ENCODE peak calls at places on chromosomes 1 and 21, in eight cellular contexts. X is progenitor cell of endocrine pancreas, B is lower leg skin, G is heart left ventricle, L is neural progenitor cell, A is cardiac muscle cell, M is IMR-90, Y is choroid plexus epithelial cell. H is an unnamed sample.

GRCh38 chr1:39895731-39896480 is 5.8 kb downstream of the MYCL start:
- DNase-seq in G (no peak), L (no peak), Y (no peak), B (peak; percentile 62), X (no peak), A (no peak), M (no peak), H (no peak)

GRCh38 chr1:206050655-206051235 is 2.2 kb upstream of the RHEX start:
- DNase-seq in X (no peak), B (no peak), M (peak; percentile 2), L (no peak), Y (peak; percentile 28), G (no peak), A (no peak), H (no peak)

GRCh38 chr1:38009088-38009840 is 3.3 kb upstream of the UTP11 start:
- DNase-seq in M (peak; percentile 78), L (peak; percentile 39), X (no peak), B (peak; percentile 78), Y (peak; percentile 97), G (no peak), A (peak; percentile 36), H (no peak)

GRCh38 chr1:237303929-237304328 is 261.9 kb downstream of the RYR2 start:
- DNase-seq in L (no peak), G (no peak), X (no peak), M (no peak), A (no peak), B (no peak), Y (no peak), H (no peak)

GRCh38 chr1:27528701-27529637 is 39.0 kb upstream of the WASF2 start:
- DNase-seq in L (peak; percentile 58), Y (peak; percentile 66), A (peak; percentile 59), G (peak; percentile 81), M (peak; percentile 79), X (no peak), B (no peak), H (no peak)

GRCh38 chr1:102045752-102046151 is 49.0 kb upstream of the OLFM3 start:
- DNase-seq in L (no peak), M (no peak), B (no peak), X (no peak), G (no peak), A (peak; percentile 52), Y (no peak), H (no peak)

GRCh38 chr21:26098758-26099157 is 71.8 kb downstream of the APP start:
- DNase-seq in Y (peak; percentile 39), M (peak; percentile 26), L (no peak), X (no peak), A (no peak), G (no peak), B (no peak), H (no peak)

GRCh38 chr1:78651247-78651646 is 1.6 kb downstream of the IFI44 start:
- DNase-seq in M (peak; percentile 13), L (no peak), A (no peak), X (no peak), Y (peak; percentile 51), G (no peak), B (no peak), H (no peak)

GRCh38 chr1:18727956-18728355 is 97.3 kb downstream of the PAX7 start:
- DNase-seq in B (no peak), L (peak; percentile 34), Y (no peak), G (no peak), X (no peak), M (no peak), A (no peak), H (no peak)

GRCh38 chr1:223137402-223138100 is 5.5 kb downstream of the TLR5 start:
- DNase-seq in X (no peak), G (no peak), M (peak; percentile 39), A (no peak), L (no peak), Y (peak; percentile 85), B (peak; percentile 50), H (no peak)

GRCh38 chr1:13593511-13594131 is 10.0 kb downstream of the PDPN start:
- DNase-seq in G (no peak), X (no peak), A (no peak), L (peak; percentile 62), M (peak; percentile 36), B (peak; percentile 90), Y (peak; percentile 96), H (no peak)

GRCh38 chr1:17470021-17470799 is 30.7 kb upstream of the RCC2 start:
- DNase-seq in M (no peak), X (no peak), L (no peak), A (no peak), Y (no peak), B (no peak), G (no peak), H (no peak)

GRCh38 chr21:44010429-44010828 is 1.7 kb upstream of the TRAPPC10 start:
- DNase-seq in X (no peak), B (no peak), Y (peak; percentile 71), G (no peak), L (peak; percentile 48), M (no peak), A (no peak), H (no peak)

GRCh38 chr21:21458124-21458631 is 460.0 kb downstream of the NCAM2 start:
- DNase-seq in G (no peak), M (no peak), L (no peak), B (no peak), A (no peak), Y (no peak), X (no peak), H (no peak)

GRCh38 chr1:83854456-83854855 is 144.5 kb downstream of the TTLL7 start:
- DNase-seq in G (no peak), M (no peak), B (no peak), Y (no peak), X (no peak), L (no peak), A (no peak), H (no peak)

GRCh38 chr1:220748091-220748934 is at the start of gene MTARC2:
- DNase-seq in X (peak; percentile 41), A (peak; percentile 90), L (peak; percentile 70), Y (peak; percentile 51), M (peak; percentile 49), B (peak; percentile 95), G (peak; percentile 87), H (peak; percentile 44)

GRCh38 chr1:30525980-30526651 is 197.3 kb downstream of the MATN1 start:
- DNase-seq in G (no peak), Y (peak; percentile 72), B (peak; percentile 90), M (peak; percentile 44), X (no peak), A (peak; percentile 14), L (no peak), H (no peak)

DNA sequence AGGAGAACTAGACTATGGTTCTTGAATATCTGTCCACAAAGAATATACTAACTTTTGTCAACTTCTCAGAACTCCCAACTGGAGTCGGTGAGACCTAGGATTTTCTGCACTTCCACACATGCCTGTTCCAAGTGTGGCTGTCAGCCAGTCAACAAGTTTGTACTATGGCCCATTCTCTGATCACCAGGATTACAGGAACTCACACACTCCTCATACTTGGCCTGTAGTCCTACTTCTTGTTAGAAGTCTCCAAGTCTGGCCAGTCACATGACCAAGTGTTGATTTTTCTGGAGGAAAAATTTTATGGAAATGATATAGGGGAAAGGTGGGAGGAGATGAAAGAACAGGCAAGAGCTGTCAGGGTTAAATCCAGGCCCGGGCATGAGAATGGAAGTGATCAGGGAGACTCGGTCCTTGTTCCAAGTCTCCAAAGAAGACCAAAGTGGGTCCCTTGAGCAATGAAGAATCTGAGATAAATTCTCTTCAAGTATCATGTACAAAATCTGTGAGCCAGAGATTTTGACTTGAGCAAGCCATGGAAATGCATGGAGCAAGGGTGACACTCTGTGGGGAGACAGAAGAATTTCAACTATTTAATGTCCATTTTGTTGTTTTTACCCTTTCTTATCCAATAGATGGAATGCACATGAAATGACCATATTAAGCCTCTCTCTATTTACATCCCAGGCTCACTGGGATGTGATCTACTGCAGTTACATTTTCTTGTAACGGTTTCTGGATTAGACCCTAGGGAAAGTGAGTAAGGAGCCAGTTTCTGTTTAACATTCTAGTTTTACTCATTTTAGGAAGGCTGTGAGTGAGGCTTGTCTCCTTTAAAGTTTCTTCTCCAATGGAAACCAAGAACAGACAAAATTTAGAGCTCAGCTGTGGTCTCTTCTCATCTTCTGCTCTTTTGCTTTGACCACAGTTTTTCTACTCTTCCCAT is 320.9 kb downstream of the ASTN1 start:
- DNase-seq in M (peak; percentile 41), G (no peak), A (peak; percentile 65), X (peak; percentile 17), B (no peak), Y (peak; percentile 59), L (peak; percentile 64), H (peak; percentile 53)
- TF ChIP-seq CTCF in M (peak; percentile 53), G (peak; percentile 69), A (peak; percentile 15), X (peak; percentile 78), B (no peak), Y (peak; percentile 49), L (peak; percentile 71), H (peak; percentile 53)

DNA sequence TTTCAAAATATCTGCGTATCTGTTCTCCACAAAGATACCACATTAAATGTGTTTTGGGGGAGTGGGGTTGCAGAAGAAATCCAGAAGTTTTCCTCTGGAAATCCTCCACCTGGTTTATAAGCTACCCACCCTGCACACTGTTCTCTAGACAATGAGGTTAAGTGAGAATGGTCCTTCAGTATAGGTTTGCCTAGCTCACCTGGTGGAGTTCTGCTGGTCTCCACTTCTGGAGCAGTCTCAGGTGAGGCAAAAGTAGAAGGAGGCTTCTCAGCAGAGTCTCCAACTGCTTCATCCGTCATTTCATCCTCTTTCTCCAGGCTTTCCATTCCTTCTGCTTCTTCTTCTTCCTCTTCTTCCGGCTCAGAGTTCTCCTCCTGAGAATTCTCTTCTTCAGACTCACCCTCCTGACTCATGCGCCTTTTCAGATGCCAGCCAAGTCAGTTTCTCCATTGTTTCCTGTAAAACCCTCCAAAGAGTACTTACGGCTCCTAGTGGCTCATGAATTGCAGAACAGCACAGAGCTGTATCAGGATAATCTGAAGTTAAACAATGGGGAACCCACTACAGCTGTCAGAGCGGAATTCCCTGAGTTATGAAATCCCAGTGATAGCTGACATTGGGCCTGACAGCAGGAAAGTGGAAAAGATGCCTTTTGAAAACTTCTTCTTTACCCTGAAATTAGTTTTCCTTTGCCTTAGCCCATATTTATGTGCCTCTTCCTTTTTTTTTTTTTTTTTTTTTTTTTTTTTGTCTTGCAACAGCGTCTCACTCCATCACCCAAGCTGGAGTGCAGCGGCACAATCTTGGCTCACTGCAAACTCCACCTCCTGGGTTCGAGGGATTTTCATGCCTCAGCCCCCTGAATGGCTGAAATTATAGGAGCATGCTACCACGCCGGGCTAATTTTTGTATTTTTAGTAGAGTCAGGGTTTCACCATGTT is 38.5 kb downstream of the MSTO1 start:
- DNase-seq in Y (peak; percentile 92), L (peak; percentile 78), X (no peak), G (no peak), B (no peak), M (peak; percentile 94), A (peak; percentile 17), H (peak; percentile 7)
- TF ChIP-seq CTCF in Y (peak; percentile 70), L (peak; percentile 59), X (peak; percentile 47), G (peak; percentile 45), B (no peak), M (peak; percentile 83), A (peak; percentile 68), H (no peak)

DNA sequence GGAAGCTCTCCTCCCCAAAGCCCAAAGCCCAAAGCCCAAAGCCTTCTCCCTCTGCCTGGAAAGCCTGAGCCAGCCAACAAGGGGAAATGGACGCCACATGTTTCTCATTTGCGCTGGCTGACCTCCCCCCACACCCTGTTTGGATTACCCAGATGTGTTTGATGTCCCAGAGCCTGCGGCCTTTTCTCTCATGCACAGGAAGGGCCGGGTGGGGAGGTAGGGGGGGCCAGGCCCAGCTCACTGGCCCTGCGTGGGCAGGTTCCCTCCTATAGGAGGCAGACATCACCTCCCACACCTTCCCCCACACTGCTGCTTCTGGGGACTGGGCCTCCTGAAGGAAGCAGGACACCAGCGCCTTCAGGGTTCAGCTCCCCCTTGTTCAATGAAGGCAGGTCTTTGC is 116.3 kb downstream of the NAV1 start:
- DNase-seq in M (peak; percentile 92), G (no peak), B (peak; percentile 87), A (no peak), L (peak; percentile 41), Y (peak; percentile 50), X (no peak), H (no peak)
- TF ChIP-seq CTCF in M (peak; percentile 22), G (peak; percentile 12), B (no peak), A (peak; percentile 26), L (peak; percentile 18), Y (peak; percentile 31), X (no peak), H (no peak)

GRCh38 chr1:77416692-77417450 is 135.1 kb downstream of the AK5 start:
- DNase-seq in L (peak; percentile 31), Y (peak; percentile 63), A (no peak), M (peak; percentile 34), G (no peak), B (no peak), X (no peak), H (peak; percentile 40)
- TF ChIP-seq CTCF in L (peak; percentile 58), Y (peak; percentile 63), A (peak; percentile 39), M (peak; percentile 35), G (peak; percentile 6), B (no peak), X (peak; percentile 34), H (peak; percentile 65)

H was measured in endothelial cell.